ENCODE peak calls at places on chromosomes 3 and 15, in ten cellular contexts. Z is brain microvascular endothelial cell; A is uterus; E is right atrium auricular region; M is CD4-positive, CD25-positive, alpha-beta regulatory T cell; G is gastrocnemius medialis; P is lower lobe of right lung; O is spleen; J is sigmoid colon; D is foreskin keratinocyte. T is an unnamed sample. For H3K27me3, the result is how much of the 10 kb centered on the place peaks cover.

GRCh38 chr15:80404719-80405553 is 754 bp downstream of the ARNT2 start:
- DNase-seq in M (no peak), E (no peak), O (no peak), A (peak), J (no peak), D (no peak), G (no peak), Z (no peak), P (no peak), T (no peak)

GRCh38 chr15:40069178-40070165 is 30.5 kb upstream of the SRP14 start:
- DNase-seq in M (no peak), E (peak), O (peak), A (peak), P (peak), D (no peak), Z (no peak), J (peak), G (peak), T (no peak)

GRCh38 chr15:77402740-77403379 is 17.0 kb downstream of the PEAK1 start:
- DNase-seq in G (no peak), M (no peak), E (no peak), O (no peak), P (no peak), J (no peak), Z (peak), D (no peak), A (no peak), T (no peak)

GRCh38 chr3:40985195-40985594 is 214.1 kb upstream of the CTNNB1 start:
- DNase-seq in D (no peak), A (no peak), P (no peak), Z (no peak), J (no peak), E (no peak), O (no peak), M (no peak), G (no peak), T (no peak)

GRCh38 chr3:124903896-124904879 is 17.0 kb upstream of the ITGB5 start:
- DNase-seq in E (no peak), M (no peak), O (no peak), D (no peak), G (no peak), Z (no peak), A (no peak), J (no peak), P (no peak), T (no peak)

GRCh38 chr3:190252080-190252479 is 70.2 kb downstream of the CLDN1 start:
- DNase-seq in M (no peak), O (no peak), E (no peak), P (no peak), A (no peak), Z (no peak), J (no peak), G (no peak), D (no peak), T (no peak)

GRCh38 chr3:82157952-82158351 is 396.5 kb upstream of the GBE1 start:
- DNase-seq in M (no peak), D (peak), A (no peak), P (no peak), O (no peak), G (no peak), E (no peak), Z (peak), J (no peak), T (no peak)

GRCh38 chr3:72324253-72324811 is 523.9 kb downstream of the SHQ1 start:
- DNase-seq in M (no peak), P (no peak), O (no peak), G (no peak), Z (no peak), E (no peak), D (no peak), J (no peak), A (no peak), T (no peak)

GRCh38 chr3:141877911-141878310 is 1.5 kb downstream of the ATP1B3 start:
- DNase-seq in Z (no peak), E (no peak), G (no peak), O (no peak), J (no peak), M (no peak), P (no peak), D (no peak), A (no peak), T (no peak)

GRCh38 chr3:178393833-178394232 is 142.4 kb upstream of the KCNMB2 start:
- DNase-seq in D (peak), A (no peak), P (no peak), Z (peak), O (no peak), G (no peak), E (no peak), M (no peak), J (no peak), T (no peak)

GRCh38 chr3:61663728-61664492 is 102.5 kb downstream of the PTPRG start:
- DNase-seq in P (no peak), D (peak), G (no peak), J (no peak), O (no peak), A (no peak), M (no peak), Z (peak), E (no peak), T (no peak)

GRCh38 chr3:193970773-193971206 is 165.2 kb upstream of the HES1 start:
- DNase-seq in M (no peak), E (no peak), G (no peak), A (no peak), O (no peak), P (no peak), Z (no peak), D (peak), J (no peak), T (no peak)

GRCh38 chr15:85504739-85505676 is 124.6 kb downstream of the AKAP13 start:
- DNase-seq in O (no peak), P (no peak), Z (peak), A (no peak), G (peak), J (no peak), E (peak), M (peak), D (no peak), T (peak)

GRCh38 chr3:126300761-126301481 is 56.3 kb downstream of the KLF15 start:
- DNase-seq in D (no peak), Z (no peak), E (no peak), P (peak), M (no peak), G (no peak), A (no peak), O (peak), J (peak), T (no peak)

GRCh38 chr3:38097446-38098375 is 39.2 kb downstream of the ACAA1 start:
- DNase-seq in O (no peak), J (no peak), Z (no peak), A (no peak), P (no peak), E (no peak), M (no peak), G (no peak), D (no peak), T (no peak)

GRCh38 chr3:38094999-38095398 is 41.9 kb downstream of the ACAA1 start:
- DNase-seq in D (no peak), Z (no peak), A (no peak), G (no peak), M (no peak), E (no peak), O (no peak), J (no peak), P (no peak), T (no peak)

GRCh38 chr3:38099518-38099917 is 37.4 kb downstream of the ACAA1 start:
- DNase-seq in A (no peak), E (no peak), O (no peak), P (no peak), Z (no peak), M (no peak), G (no peak), J (no peak), D (no peak), T (no peak)

GRCh38 chr3:38098376-38098723 is 38.6 kb downstream of the ACAA1 start:
- DNase-seq in P (no peak), D (no peak), G (no peak), M (no peak), O (no peak), Z (no peak), J (no peak), E (no peak), A (no peak), T (no peak)

DNA sequence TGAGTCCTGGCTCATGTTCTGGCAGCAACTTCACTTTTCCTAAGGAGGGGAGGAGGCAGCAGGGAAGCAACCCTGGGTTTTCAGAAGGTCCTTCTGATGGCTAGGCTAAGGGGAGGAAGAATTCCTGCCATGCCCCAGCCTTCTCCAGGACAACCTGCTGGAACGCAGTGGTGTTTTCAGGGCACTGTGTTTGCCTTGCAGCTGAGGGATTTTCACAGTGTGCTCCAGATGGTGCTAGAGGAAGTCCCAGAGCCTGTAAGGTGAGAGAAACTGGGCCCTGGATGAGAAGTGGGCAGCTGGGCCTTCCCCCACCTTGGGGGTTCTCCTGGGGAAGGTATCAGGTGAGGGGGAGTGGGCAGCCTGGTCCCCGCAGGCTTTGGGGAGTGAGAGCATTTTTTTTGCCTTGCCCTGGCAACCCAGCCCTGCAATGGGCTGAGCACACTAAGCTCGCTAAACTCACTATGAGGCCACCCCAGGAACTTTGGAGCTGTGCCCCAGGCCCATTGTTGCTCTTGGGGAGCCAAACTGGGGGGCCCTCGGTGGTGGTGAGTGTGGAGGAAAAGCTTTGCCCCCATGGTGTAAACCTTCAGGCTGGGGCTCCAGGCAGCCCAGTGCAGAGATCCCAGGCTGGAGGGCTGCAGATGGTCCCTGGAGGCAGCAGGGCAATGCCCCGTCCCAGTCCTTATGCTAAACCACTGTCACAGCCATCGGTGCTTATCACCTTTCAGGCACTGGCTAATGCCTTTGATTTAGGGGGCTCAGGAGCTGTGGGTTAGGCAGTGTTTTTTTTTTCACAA is 41.0 kb downstream of the ACAA1 start:
- DNase-seq in O (no peak), M (no peak), G (no peak), E (no peak), Z (no peak), J (no peak), P (no peak), A (no peak), D (no peak), T (no peak)
- H3K27me3 ChIP-seq in O (under half), M (under half), G (under half), E (under half), Z (under half), J (under half), P (under half), A (under half), D (under half), T (under half)

GRCh38 chr15:88802250-88802990 is 816 bp upstream of the ACAN start:
- DNase-seq in O (no peak), Z (no peak), E (no peak), J (no peak), G (no peak), D (no peak), P (no peak), M (no peak), A (no peak), T (no peak)

GRCh38 chr15:88797648-88798339 is 5.4 kb upstream of the ACAN start:
- DNase-seq in P (no peak), D (no peak), Z (no peak), G (no peak), M (no peak), E (no peak), O (no peak), J (no peak), A (no peak), T (no peak)

GRCh38 chr15:88800026-88800425 is 3.2 kb upstream of the ACAN start:
- DNase-seq in Z (peak), E (no peak), J (no peak), G (no peak), P (no peak), D (peak), M (no peak), O (no peak), A (no peak), T (no peak)

GRCh38 chr15:88802991-88803240 is 320 bp upstream of the ACAN start:
- DNase-seq in A (no peak), J (no peak), P (no peak), Z (no peak), O (no peak), M (no peak), D (no peak), G (no peak), E (no peak), T (no peak)

GRCh38 chr15:88799341-88799740 is 3.9 kb upstream of the ACAN start:
- DNase-seq in J (no peak), D (no peak), O (no peak), P (no peak), Z (no peak), G (no peak), A (no peak), M (no peak), E (no peak), T (no peak)
- H3K27me3 ChIP-seq in J (under half), D (under half), O (half or more), P (half or more), Z (under half), G (under half), A (under half), M (under half), E (under half), T (under half)

GRCh38 chr15:96344120-96344705 is 13.7 kb downstream of the NR2F2 start:
- DNase-seq in E (no peak), O (no peak), A (no peak), D (no peak), Z (peak), P (no peak), G (no peak), J (no peak), M (no peak), T (no peak)
- H3K27me3 ChIP-seq in E (under half), O (half or more), A (under half), D (under half), Z (under half), P (under half), G (under half), J (under half), M (under half), T (half or more)

GRCh38 chr3:199815-200214 is 3.3 kb downstream of the CHL1 start:
- DNase-seq in P (no peak), Z (no peak), J (no peak), E (no peak), A (no peak), D (no peak), M (no peak), G (no peak), O (no peak), T (no peak)
- H3K27me3 ChIP-seq in P (under half), Z (under half), J (under half), E (under half), A (under half), D (half or more), M (under half), G (under half), O (under half), T (under half)

GRCh38 chr15:89435346-89435745 is 61.0 kb downstream of the RHCG start:
- DNase-seq in M (no peak), J (no peak), O (no peak), Z (no peak), P (no peak), E (no peak), G (no peak), A (no peak), D (no peak), T (no peak)

GRCh38 chr15:89433686-89434085 is 62.7 kb downstream of the RHCG start:
- DNase-seq in Z (no peak), P (no peak), M (no peak), J (no peak), O (no peak), D (no peak), G (no peak), E (no peak), A (no peak), T (no peak)

GRCh38 chr15:89441295-89441762 is 55.1 kb downstream of the RHCG start:
- DNase-seq in J (no peak), O (peak), A (no peak), Z (no peak), G (no peak), M (no peak), E (no peak), P (no peak), D (no peak), T (no peak)

GRCh38 chr15:89439764-89440163 is 56.6 kb downstream of the RHCG start:
- DNase-seq in G (no peak), O (no peak), A (no peak), D (no peak), J (no peak), Z (no peak), M (no peak), P (no peak), E (no peak), T (no peak)

GRCh38 chr15:89436560-89437311 is 59.6 kb downstream of the RHCG start:
- DNase-seq in E (no peak), A (no peak), Z (no peak), G (no peak), M (no peak), J (no peak), D (no peak), O (no peak), P (no peak), T (no peak)
- H3K27me3 ChIP-seq in E (under half), A (under half), Z (under half), G (under half), M (under half), J (under half), D (half or more), O (under half), P (under half), T (under half)

GRCh38 chr3:198107840-198108734 is 148.1 kb downstream of the LMLN start:
- DNase-seq in J (no peak), E (no peak), Z (peak), P (no peak), D (no peak), G (no peak), O (no peak), M (no peak), A (no peak), T (no peak)

GRCh38 chr3:198108756-198109155 is 148.7 kb downstream of the LMLN start:
- DNase-seq in E (no peak), D (no peak), A (no peak), J (no peak), Z (no peak), M (no peak), G (no peak), O (no peak), P (no peak), T (no peak)

GRCh38 chr3:198109883-198110282 is 149.9 kb downstream of the LMLN start:
- DNase-seq in M (no peak), P (no peak), J (no peak), G (no peak), Z (no peak), O (no peak), E (no peak), A (no peak), D (no peak), T (no peak)

GRCh38 chr3:198112031-198112430 is 152.0 kb downstream of the LMLN start:
- DNase-seq in G (no peak), D (no peak), P (no peak), O (no peak), M (no peak), E (no peak), Z (peak), J (no peak), A (no peak), T (no peak)

DNA sequence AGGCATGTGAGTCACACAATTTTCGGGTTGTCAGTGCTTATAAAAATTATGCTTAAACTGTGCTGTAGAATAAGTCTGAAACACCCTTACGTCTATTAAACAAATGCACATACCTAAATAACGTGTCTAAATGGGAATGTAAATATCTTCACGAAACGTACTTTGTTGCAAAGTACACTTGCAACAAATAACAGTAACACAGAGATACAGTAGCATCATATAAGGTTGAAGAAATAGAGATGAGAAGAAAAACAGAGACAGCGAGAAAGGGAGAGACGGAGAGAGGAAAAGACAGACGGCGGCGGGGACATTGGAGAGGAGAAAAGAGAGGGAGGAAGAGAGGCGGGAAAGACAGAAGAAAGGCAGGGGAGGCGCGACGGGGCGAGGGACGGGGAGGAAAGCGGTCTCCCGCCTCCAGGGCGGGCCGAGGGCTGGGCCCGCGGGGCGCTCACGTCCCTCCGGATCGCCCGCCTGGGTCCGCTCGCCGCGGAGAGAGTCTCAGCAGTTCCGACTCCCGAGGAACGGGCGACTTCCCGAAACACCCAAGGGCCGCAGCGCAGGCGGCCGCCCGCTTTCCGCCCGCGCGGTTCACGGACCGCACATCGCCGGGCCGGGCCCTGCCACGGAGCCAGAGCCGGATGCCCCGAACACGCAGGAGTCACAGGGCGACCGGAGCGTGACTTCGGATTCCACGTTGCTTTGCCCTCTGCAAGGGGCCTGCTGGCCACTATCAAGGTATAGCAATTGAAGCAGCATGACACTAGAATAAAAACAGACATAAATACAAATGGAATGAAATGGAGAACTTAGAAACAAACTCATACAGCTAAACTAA is 153.4 kb downstream of the LMLN start:
- DNase-seq in J (no peak), Z (peak), G (no peak), E (no peak), O (peak), A (no peak), P (peak), M (no peak), D (no peak), T (no peak)
- H3K27me3 ChIP-seq in J (under half), Z (under half), G (half or more), E (under half), O (half or more), A (half or more), P (half or more), M (under half), D (half or more), T (under half)

GRCh38 chr3:99872633-99873254 is 55.1 kb downstream of the CMSS1 start:
- DNase-seq in Z (peak), P (no peak), E (no peak), J (no peak), D (no peak), M (no peak), A (no peak), O (no peak), G (no peak), T (no peak)
- H3K27me3 ChIP-seq in Z (under half), P (under half), E (under half), J (under half), D (under half), M (under half), A (under half), O (under half), G (under half), T (under half)

T was measured in CD8-positive, alpha-beta memory T cell.